ENCODE peak calls at places on chromosomes 12 and 14, in five cellular contexts. One of them, this sample, is unnamed.

GRCh38 chr12:122067966-122068365 is 10.6 kb upstream of the MLXIP start:
- DNase-seq in CD4-positive, CD25-positive, alpha-beta regulatory T cell: no peak
- DNase-seq in kidney epithelial cell: no peak
- DNase-seq in mammary epithelial cell: no peak
- DNase-seq in stimulated activated CD4-positive, alpha-beta T cell treated with anti-CD3 and anti-CD28 coated beads, Interleukin-15, amount 100 ng/mL, for 24 hours: peak
- DNase-seq in this sample: no peak

GRCh38 chr12:39003541-39004160 is 98.3 kb upstream of the CPNE8 start:
- DNase-seq in mammary epithelial cell: no peak
- DNase-seq in kidney epithelial cell: no peak
- DNase-seq in CD4-positive, CD25-positive, alpha-beta regulatory T cell: no peak
- DNase-seq in stimulated activated CD4-positive, alpha-beta T cell treated with anti-CD3 and anti-CD28 coated beads, Interleukin-15, amount 100 ng/mL, for 24 hours: no peak
- DNase-seq in this sample: no peak

GRCh38 chr14:100486025-100486828 is 101.0 kb downstream of the BEGAIN start:
- DNase-seq in mammary epithelial cell: peak
- DNase-seq in stimulated activated CD4-positive, alpha-beta T cell treated with anti-CD3 and anti-CD28 coated beads, Interleukin-15, amount 100 ng/mL, for 24 hours: peak
- DNase-seq in CD4-positive, CD25-positive, alpha-beta regulatory T cell: peak
- DNase-seq in kidney epithelial cell: no peak
- DNase-seq in this sample: peak

GRCh38 chr14:104200591-104200990 is 62.2 kb downstream of the KIF26A start:
- DNase-seq in kidney epithelial cell: no peak
- DNase-seq in stimulated activated CD4-positive, alpha-beta T cell treated with anti-CD3 and anti-CD28 coated beads, Interleukin-15, amount 100 ng/mL, for 24 hours: no peak
- DNase-seq in CD4-positive, CD25-positive, alpha-beta regulatory T cell: no peak
- DNase-seq in mammary epithelial cell: no peak
- DNase-seq in this sample: no peak

GRCh38 chr12:93197067-93197593 is 180.6 kb upstream of the NUDT4 start:
- DNase-seq in mammary epithelial cell: peak
- DNase-seq in stimulated activated CD4-positive, alpha-beta T cell treated with anti-CD3 and anti-CD28 coated beads, Interleukin-15, amount 100 ng/mL, for 24 hours: no peak
- DNase-seq in CD4-positive, CD25-positive, alpha-beta regulatory T cell: no peak
- DNase-seq in kidney epithelial cell: no peak
- DNase-seq in this sample: peak

GRCh38 chr12:2891240-2892053 is 756 bp downstream of the TULP3 start:
- DNase-seq in kidney epithelial cell: no peak
- DNase-seq in CD4-positive, CD25-positive, alpha-beta regulatory T cell: no peak
- DNase-seq in mammary epithelial cell: peak
- DNase-seq in stimulated activated CD4-positive, alpha-beta T cell treated with anti-CD3 and anti-CD28 coated beads, Interleukin-15, amount 100 ng/mL, for 24 hours: peak
- DNase-seq in this sample: peak

GRCh38 chr12:55847603-55848329 is 5.0 kb upstream of the MMP19 start:
- DNase-seq in kidney epithelial cell: peak
- DNase-seq in stimulated activated CD4-positive, alpha-beta T cell treated with anti-CD3 and anti-CD28 coated beads, Interleukin-15, amount 100 ng/mL, for 24 hours: no peak
- DNase-seq in mammary epithelial cell: peak
- DNase-seq in CD4-positive, CD25-positive, alpha-beta regulatory T cell: no peak
- DNase-seq in this sample: peak

GRCh38 chr12:122079038-122079531 is 529 bp downstream of the MLXIP start:
- DNase-seq in kidney epithelial cell: no peak
- DNase-seq in stimulated activated CD4-positive, alpha-beta T cell treated with anti-CD3 and anti-CD28 coated beads, Interleukin-15, amount 100 ng/mL, for 24 hours: peak
- DNase-seq in CD4-positive, CD25-positive, alpha-beta regulatory T cell: no peak
- DNase-seq in mammary epithelial cell: peak
- DNase-seq in this sample: no peak

GRCh38 chr14:99055019-99055418 is 217.0 kb downstream of the BCL11B start:
- DNase-seq in stimulated activated CD4-positive, alpha-beta T cell treated with anti-CD3 and anti-CD28 coated beads, Interleukin-15, amount 100 ng/mL, for 24 hours: no peak
- DNase-seq in mammary epithelial cell: peak
- DNase-seq in kidney epithelial cell: peak
- DNase-seq in CD4-positive, CD25-positive, alpha-beta regulatory T cell: no peak
- DNase-seq in this sample: peak

GRCh38 chr12:121009744-121010143 is 6.5 kb downstream of the C12orf43 start:
- DNase-seq in kidney epithelial cell: peak
- DNase-seq in CD4-positive, CD25-positive, alpha-beta regulatory T cell: no peak
- DNase-seq in mammary epithelial cell: peak
- DNase-seq in stimulated activated CD4-positive, alpha-beta T cell treated with anti-CD3 and anti-CD28 coated beads, Interleukin-15, amount 100 ng/mL, for 24 hours: no peak
- DNase-seq in this sample: peak

GRCh38 chr12:63787306-63787705 is 7.6 kb downstream of the RXYLT1 start:
- DNase-seq in stimulated activated CD4-positive, alpha-beta T cell treated with anti-CD3 and anti-CD28 coated beads, Interleukin-15, amount 100 ng/mL, for 24 hours: no peak
- DNase-seq in mammary epithelial cell: no peak
- DNase-seq in kidney epithelial cell: no peak
- DNase-seq in CD4-positive, CD25-positive, alpha-beta regulatory T cell: no peak
- DNase-seq in this sample: peak

GRCh38 chr14:79375336-79375735 is 836.0 kb downstream of the DIO2 start:
- DNase-seq in kidney epithelial cell: no peak
- DNase-seq in CD4-positive, CD25-positive, alpha-beta regulatory T cell: no peak
- DNase-seq in stimulated activated CD4-positive, alpha-beta T cell treated with anti-CD3 and anti-CD28 coated beads, Interleukin-15, amount 100 ng/mL, for 24 hours: no peak
- DNase-seq in mammary epithelial cell: no peak
- DNase-seq in this sample: no peak

GRCh38 chr12:105382771-105383632 is 52.5 kb downstream of the C12orf75 start:
- DNase-seq in CD4-positive, CD25-positive, alpha-beta regulatory T cell: peak
- DNase-seq in stimulated activated CD4-positive, alpha-beta T cell treated with anti-CD3 and anti-CD28 coated beads, Interleukin-15, amount 100 ng/mL, for 24 hours: no peak
- DNase-seq in kidney epithelial cell: peak
- DNase-seq in mammary epithelial cell: peak
- DNase-seq in this sample: peak

GRCh38 chr14:93619176-93619793 is 169.0 kb downstream of the PRIMA1 start:
- DNase-seq in kidney epithelial cell: peak
- DNase-seq in mammary epithelial cell: peak
- DNase-seq in CD4-positive, CD25-positive, alpha-beta regulatory T cell: no peak
- DNase-seq in stimulated activated CD4-positive, alpha-beta T cell treated with anti-CD3 and anti-CD28 coated beads, Interleukin-15, amount 100 ng/mL, for 24 hours: peak
- DNase-seq in this sample: peak

GRCh38 chr14:69895109-69895508 is 15.9 kb downstream of the SMOC1 start:
- DNase-seq in CD4-positive, CD25-positive, alpha-beta regulatory T cell: no peak
- DNase-seq in stimulated activated CD4-positive, alpha-beta T cell treated with anti-CD3 and anti-CD28 coated beads, Interleukin-15, amount 100 ng/mL, for 24 hours: no peak
- DNase-seq in kidney epithelial cell: no peak
- DNase-seq in mammary epithelial cell: no peak
- DNase-seq in this sample: no peak

GRCh38 chr12:93098077-93098476 is 169.0 kb upstream of the EEA1 start:
- DNase-seq in kidney epithelial cell: no peak
- DNase-seq in mammary epithelial cell: no peak
- DNase-seq in stimulated activated CD4-positive, alpha-beta T cell treated with anti-CD3 and anti-CD28 coated beads, Interleukin-15, amount 100 ng/mL, for 24 hours: peak
- DNase-seq in CD4-positive, CD25-positive, alpha-beta regulatory T cell: peak
- DNase-seq in this sample: peak

GRCh38 chr12:53051058-53051880 is 1.4 kb downstream of the TNS2 start:
- DNase-seq in CD4-positive, CD25-positive, alpha-beta regulatory T cell: no peak
- DNase-seq in kidney epithelial cell: no peak
- DNase-seq in stimulated activated CD4-positive, alpha-beta T cell treated with anti-CD3 and anti-CD28 coated beads, Interleukin-15, amount 100 ng/mL, for 24 hours: no peak
- DNase-seq in mammary epithelial cell: no peak
- DNase-seq in this sample: no peak

GRCh38 chr12:105704788-105705187 is 374.3 kb downstream of the C12orf75 start:
- DNase-seq in kidney epithelial cell: no peak
- DNase-seq in stimulated activated CD4-positive, alpha-beta T cell treated with anti-CD3 and anti-CD28 coated beads, Interleukin-15, amount 100 ng/mL, for 24 hours: no peak
- DNase-seq in mammary epithelial cell: no peak
- DNase-seq in CD4-positive, CD25-positive, alpha-beta regulatory T cell: no peak
- DNase-seq in this sample: no peak

GRCh38 chr14:55339770-55340169 is 68.5 kb downstream of the FBXO34 start:
- DNase-seq in CD4-positive, CD25-positive, alpha-beta regulatory T cell: no peak
- DNase-seq in mammary epithelial cell: peak
- DNase-seq in stimulated activated CD4-positive, alpha-beta T cell treated with anti-CD3 and anti-CD28 coated beads, Interleukin-15, amount 100 ng/mL, for 24 hours: peak
- DNase-seq in kidney epithelial cell: no peak
- DNase-seq in this sample: no peak

This sample was measured in trophoblast cell.